ENCODE peak calls at places on chromosomes 13 and 19, in ten cellular contexts. H is CD8-positive, alpha-beta T cell; I is K562; N is AG09319; F is neural progenitor cell; W is foreskin fibroblast; Y is heart left ventricle; E is GM23338; Q is MCF 10A; R is HFFc6. C is an unnamed sample.

GRCh38 chr13:73870970-73871935 is 263.0 kb downstream of the KLF12 start:
- DNase-seq in Q (peak), W (peak), R (peak), H (no peak), N (peak), F (no peak), E (peak), Y (peak), I (no peak), C (no peak)

GRCh38 chr19:40718774-40719391 is 2.0 kb downstream of the ITPKC start:
- DNase-seq in W (peak), E (peak), Q (peak), F (peak), N (no peak), H (no peak), R (peak), Y (no peak), I (peak), C (peak)

GRCh38 chr13:113144255-113144629 is 14.2 kb upstream of the PROZ start:
- DNase-seq in N (no peak), W (no peak), I (no peak), R (no peak), H (no peak), E (no peak), Q (no peak), F (no peak), Y (no peak), C (peak)

GRCh38 chr19:4327252-4327876 is 11.3 kb downstream of the STAP2 start:
- DNase-seq in E (peak), H (peak), F (peak), Q (no peak), N (no peak), I (peak), Y (peak), W (peak), R (no peak), C (peak)

GRCh38 chr13:35804901-35805300 is 326.3 kb downstream of the DCLK1 start:
- DNase-seq in F (no peak), R (no peak), I (no peak), N (no peak), W (peak), H (no peak), Q (no peak), Y (no peak), E (no peak), C (no peak)

GRCh38 chr19:55681131-55682087 is 6.4 kb downstream of the EPN1 start:
- DNase-seq in E (no peak), Y (no peak), Q (no peak), R (peak), W (peak), H (no peak), N (no peak), F (no peak), I (no peak), C (no peak)

GRCh38 chr19:57903298-57904174 is 12.9 kb downstream of the ZNF417 start:
- DNase-seq in E (peak), F (peak), I (peak), W (peak), Q (peak), Y (no peak), H (no peak), R (peak), N (no peak), C (no peak)

GRCh38 chr13:32535140-32535539 is 3.5 kb downstream of the N4BP2L2 start:
- DNase-seq in Q (no peak), R (no peak), W (no peak), Y (no peak), I (no peak), H (no peak), E (no peak), F (no peak), N (no peak), C (no peak)

GRCh38 chr13:53250272-53250875 is 221.8 kb downstream of the OLFM4 start:
- DNase-seq in F (peak), H (no peak), R (peak), Y (no peak), I (peak), W (peak), E (peak), N (peak), Q (peak), C (no peak)

GRCh38 chr19:47112166-47112663 is 1.4 kb downstream of the ZC3H4 start:
- DNase-seq in F (peak), H (peak), I (peak), N (peak), W (peak), R (peak), Q (peak), E (peak), Y (peak), C (peak)

GRCh38 chr13:85825454-85825853 is 26.2 kb upstream of the SLITRK6 start:
- DNase-seq in Q (peak), H (no peak), F (no peak), N (no peak), I (no peak), E (no peak), R (no peak), W (no peak), Y (no peak), C (no peak)

GRCh38 chr13:40061466-40062450 is 406.3 kb downstream of the COG6 start:
- DNase-seq in E (no peak), F (no peak), W (no peak), Y (no peak), R (no peak), H (no peak), I (no peak), N (no peak), Q (peak), C (no peak)

GRCh38 chr13:27421101-27421881 is 3.1 kb upstream of the GTF3A start:
- DNase-seq in Y (no peak), F (no peak), W (no peak), R (no peak), Q (no peak), E (no peak), I (peak), N (no peak), H (no peak), C (no peak)

GRCh38 chr13:35965226-35965927 is 165.8 kb downstream of the DCLK1 start:
- DNase-seq in N (no peak), F (no peak), W (no peak), R (no peak), I (no peak), E (no peak), H (no peak), Q (no peak), Y (no peak), C (no peak)

GRCh38 chr13:29497137-29497654 is 98.3 kb downstream of the SLC7A1 start:
- DNase-seq in Y (peak), E (no peak), I (no peak), H (no peak), N (no peak), R (no peak), Q (no peak), F (peak), W (no peak), C (no peak)

GRCh38 chr19:15779756-15780476 is 7.5 kb upstream of the OR10H5 start:
- DNase-seq in Q (no peak), I (no peak), E (no peak), N (no peak), F (no peak), H (no peak), W (no peak), Y (peak), R (no peak), C (no peak)

GRCh38 chr13:106417467-106418110 is 117.9 kb downstream of the EFNB2 start:
- DNase-seq in W (no peak), Y (no peak), I (no peak), Q (no peak), R (no peak), N (no peak), H (no peak), F (no peak), E (no peak), C (no peak)

GRCh38 chr19:48963371-48964204 is 1.5 kb upstream of the FTL start:
- DNase-seq in W (peak), N (no peak), F (peak), I (peak), H (peak), Q (peak), E (peak), Y (peak), R (peak), C (peak)

GRCh38 chr13:104553156-104553555 is 1486.9 kb upstream of the SLC10A2 start:
- DNase-seq in W (no peak), N (no peak), Y (no peak), E (no peak), I (no peak), H (no peak), F (no peak), Q (peak), R (no peak), C (no peak)

GRCh38 chr13:30652746-30653145 is 35.0 kb downstream of the USPL1 start:
- DNase-seq in W (no peak), E (no peak), R (no peak), F (no peak), I (no peak), Y (no peak), N (no peak), Q (no peak), H (no peak), C (no peak)

GRCh38 chr19:860481-861098 is 1.1 kb downstream of the CFD start:
- DNase-seq in Y (peak), E (peak), N (peak), H (peak), W (peak), I (peak), F (peak), Q (peak), R (peak), C (no peak)

GRCh38 chr19:575527-576506 is 3.4 kb downstream of the BSG start:
- DNase-seq in N (no peak), F (no peak), H (no peak), Q (peak), R (peak), E (peak), Y (peak), W (peak), I (peak), C (no peak)

GRCh38 chr19:34676697-34677385 is at the start of gene SCGB2B2:
- DNase-seq in I (no peak), W (peak), Q (no peak), H (no peak), F (no peak), N (no peak), E (peak), R (no peak), Y (peak), C (no peak)

GRCh38 chr13:25733696-25734435 is 317.9 kb downstream of the SHISA2 start:
- DNase-seq in R (no peak), W (no peak), Q (no peak), E (no peak), Y (no peak), F (no peak), N (no peak), I (no peak), H (no peak), C (no peak)

GRCh38 chr13:49298903-49299605 is 51.3 kb downstream of the CDADC1 start:
- DNase-seq in H (no peak), E (no peak), Q (no peak), F (no peak), N (no peak), R (no peak), Y (no peak), W (no peak), I (no peak), C (no peak)

GRCh38 chr13:42539670-42540069 is 34.3 kb upstream of the TNFSF11 start:
- DNase-seq in N (no peak), H (no peak), I (no peak), F (no peak), Q (peak), Y (no peak), W (no peak), E (peak), R (no peak), C (no peak)

GRCh38 chr19:18433735-18434398 is 4.1 kb downstream of the ISYNA1 start:
- DNase-seq in Y (no peak), I (peak), E (peak), N (no peak), Q (no peak), F (peak), H (no peak), W (no peak), R (no peak), C (no peak)

GRCh38 chr19:35211545-35212230 is 16.9 kb downstream of the FAM187B start:
- DNase-seq in E (no peak), R (no peak), H (peak), Q (no peak), I (no peak), W (no peak), Y (peak), N (no peak), F (no peak), C (no peak)

GRCh38 chr13:36801035-36801434 is 18.0 kb upstream of the RFXAP start:
- DNase-seq in N (no peak), E (no peak), I (no peak), R (no peak), Y (no peak), H (no peak), F (no peak), W (no peak), Q (peak), C (no peak)

GRCh38 chr19:1313695-1314613 is 28.3 kb downstream of the EFNA2 start:
- DNase-seq in W (no peak), F (no peak), E (no peak), Q (no peak), N (no peak), I (no peak), H (no peak), R (no peak), Y (no peak), C (no peak)

GRCh38 chr13:32881074-32881791 is 135.0 kb upstream of the KL start:
- DNase-seq in F (no peak), W (peak), N (no peak), Y (no peak), H (no peak), R (peak), I (no peak), E (no peak), Q (peak), C (peak)

GRCh38 chr19:51830263-51830662 is 35.3 kb downstream of the FPR3 start:
- DNase-seq in R (no peak), N (no peak), H (no peak), Q (no peak), I (peak), F (no peak), W (no peak), Y (no peak), E (no peak), C (no peak)

GRCh38 chr13:34300559-34300958 is 482.6 kb downstream of the RFC3 start:
- DNase-seq in W (no peak), F (no peak), H (no peak), E (no peak), I (no peak), R (no peak), Y (no peak), N (no peak), Q (no peak), C (no peak)

GRCh38 chr19:30662211-30662861 is 290.2 kb downstream of the ZNF536 start:
- DNase-seq in W (peak), E (no peak), Y (no peak), F (no peak), R (no peak), I (no peak), H (no peak), Q (no peak), N (no peak), C (peak)

GRCh38 chr19:30665449-30665848 is 293.3 kb downstream of the ZNF536 start:
- DNase-seq in N (no peak), F (no peak), Y (no peak), I (no peak), R (no peak), E (no peak), Q (no peak), H (no peak), W (no peak), C (no peak)

GRCh38 chr19:30667227-30667626 is 295.0 kb downstream of the ZNF536 start:
- DNase-seq in I (no peak), W (no peak), H (no peak), N (no peak), Q (no peak), Y (no peak), F (no peak), E (no peak), R (no peak), C (peak)

GRCh38 chr19:30666301-30666803 is 294.2 kb downstream of the ZNF536 start:
- DNase-seq in H (peak), Y (no peak), W (peak), N (no peak), I (peak), E (peak), Q (peak), R (peak), F (peak), C (peak)

DNA sequence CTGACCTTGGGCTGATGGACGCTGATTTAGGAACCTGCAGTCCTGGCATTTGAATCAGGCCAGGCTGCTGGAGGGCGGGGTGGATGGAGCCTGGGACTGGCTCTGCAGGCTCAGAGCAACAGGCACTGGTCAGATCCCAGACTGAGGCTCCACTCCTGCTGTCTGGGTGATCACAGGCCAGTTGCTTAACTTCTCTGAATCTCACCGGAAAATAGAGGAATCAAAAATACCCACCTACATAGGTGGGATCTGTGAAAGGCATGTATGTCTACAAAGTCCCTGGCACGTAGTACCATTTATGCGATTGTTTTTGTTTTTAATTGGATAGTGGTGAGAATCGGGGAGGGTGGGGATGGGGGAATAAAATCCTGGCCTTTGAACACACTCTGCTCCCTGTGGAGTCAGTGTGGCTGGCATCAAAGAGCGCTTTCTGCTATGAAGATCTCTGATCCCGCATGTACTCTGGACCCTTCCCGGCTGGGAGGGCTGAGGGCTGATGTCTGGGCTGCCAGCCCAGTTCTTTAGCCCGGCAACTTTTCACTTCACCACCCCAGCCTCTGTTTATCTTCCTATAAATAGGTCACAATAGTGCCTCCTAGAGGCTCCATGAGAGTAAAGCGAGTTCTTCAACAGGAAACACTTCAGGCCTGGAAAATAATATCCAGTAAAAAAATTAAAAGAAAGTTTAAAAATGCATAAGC is 292.3 kb downstream of the ZNF536 start:
- DNase-seq in F (peak), W (peak), E (peak), Q (no peak), H (no peak), N (no peak), Y (peak), I (peak), R (no peak), C (peak)
- TF ChIP-seq CTCF in F (peak), W (peak), E (peak), Q (peak), H (no peak), N (peak), Y (peak), I (no peak), R (peak), C (peak)

GRCh38 chr19:2424686-2425621 is 2.4 kb downstream of the TIMM13 start:
- DNase-seq in N (peak), E (peak), W (peak), Q (no peak), Y (peak), I (no peak), R (peak), H (no peak), F (peak), C (no peak)
- TF ChIP-seq CTCF in N (peak), E (peak), W (no peak), Q (no peak), Y (no peak), I (no peak), R (peak), H (no peak), F (peak), C (peak)

GRCh38 chr19:50465986-50466771 is 10.1 kb upstream of the EMC10 start:
- DNase-seq in R (peak), N (no peak), I (peak), H (no peak), W (no peak), Q (no peak), E (peak), Y (no peak), F (peak), C (no peak)
- TF ChIP-seq CTCF in R (peak), N (peak), I (peak), H (no peak), W (no peak), Q (no peak), E (peak), Y (no peak), F (peak), C (peak)

DNA sequence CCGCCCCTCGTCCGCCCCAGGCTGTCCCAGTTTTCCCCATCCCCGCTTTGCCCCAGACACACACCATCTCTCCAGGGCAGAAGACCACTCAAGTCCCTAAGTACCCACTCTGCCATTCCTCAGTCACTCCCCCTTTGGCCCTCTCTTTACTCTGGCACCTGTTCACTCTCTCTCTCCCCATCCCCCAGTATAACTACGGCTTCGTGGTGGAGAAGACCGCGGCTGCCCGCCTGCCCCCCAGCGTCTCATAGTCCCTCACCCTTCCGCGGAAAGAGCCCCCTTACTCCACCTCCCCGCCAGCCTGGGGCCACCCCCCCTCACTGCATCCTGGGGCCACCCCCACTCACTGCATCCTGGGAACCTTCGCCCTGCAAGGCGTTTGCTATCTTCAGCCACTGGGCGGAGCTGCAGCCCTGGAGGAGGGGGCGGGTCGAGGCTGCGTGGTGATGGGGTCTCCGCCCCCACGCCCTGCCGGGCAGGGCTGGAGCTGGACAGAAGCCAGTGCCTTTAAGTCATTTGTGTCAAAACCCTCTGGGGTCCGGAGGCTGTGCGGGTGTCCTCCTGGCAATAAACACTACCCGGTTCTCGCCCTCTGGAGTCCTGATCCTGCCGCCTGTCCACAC is 5.0 kb downstream of the MVB12A start:
- DNase-seq in W (no peak), R (no peak), N (no peak), I (peak), Q (peak), H (no peak), F (peak), Y (no peak), E (peak), C (peak)
- TF ChIP-seq CTCF in W (peak), R (peak), N (peak), I (peak), Q (peak), H (no peak), F (peak), Y (peak), E (peak), C (peak)